ENCODE peak calls at places on chromosome 17, in seven cellular contexts. C, G, A, K, Y, I and E are unnamed samples.

GRCh38 chr17:55527520-55528118 is 16.4 kb upstream of the SMIM36 start:
- DNase-seq in I (no peak), C (peak), K (peak), G (peak), A (peak), Y (no peak), E (no peak)

GRCh38 chr17:77286391-77286640 is 145.5 kb downstream of the SEC14L1 start:
- DNase-seq in Y (no peak), G (no peak), I (no peak), C (no peak), A (no peak), K (no peak), E (no peak)

GRCh38 chr17:75109407-75110236 is at the start of gene ARMC7:
- DNase-seq in G (peak), Y (peak), I (no peak), C (peak), A (peak), K (no peak), E (peak)

GRCh38 chr17:78151514-78152008 is 5.4 kb downstream of the C17orf99 start:
- DNase-seq in C (no peak), I (no peak), A (no peak), Y (no peak), K (no peak), G (no peak), E (no peak)

GRCh38 chr17:5718751-5719150 is 134.4 kb upstream of the NLRP1 start:
- DNase-seq in K (no peak), G (no peak), I (no peak), Y (no peak), C (no peak), A (no peak), E (no peak)

GRCh38 chr17:35554668-35555067 is 6.0 kb downstream of the SLFN14 start:
- DNase-seq in Y (no peak), C (no peak), G (no peak), K (no peak), A (no peak), I (no peak), E (no peak)

GRCh38 chr17:3024346-3024745 is 39.1 kb downstream of the OR1D5 start:
- DNase-seq in A (no peak), Y (no peak), C (no peak), I (no peak), G (no peak), K (no peak), E (no peak)

GRCh38 chr17:17638467-17638866 is 42.8 kb upstream of the RAI1 start:
- DNase-seq in I (no peak), G (no peak), K (no peak), C (no peak), Y (no peak), A (no peak), E (no peak)

GRCh38 chr17:79482719-79483118 is 128.1 kb downstream of the RBFOX3 start:
- DNase-seq in Y (no peak), I (no peak), G (no peak), A (no peak), K (no peak), C (no peak), E (no peak)
- TF ChIP-seq CTCF in Y (no peak), I (no peak), G (no peak), A (no peak), K (no peak), C (no peak), E (no peak)

DNA sequence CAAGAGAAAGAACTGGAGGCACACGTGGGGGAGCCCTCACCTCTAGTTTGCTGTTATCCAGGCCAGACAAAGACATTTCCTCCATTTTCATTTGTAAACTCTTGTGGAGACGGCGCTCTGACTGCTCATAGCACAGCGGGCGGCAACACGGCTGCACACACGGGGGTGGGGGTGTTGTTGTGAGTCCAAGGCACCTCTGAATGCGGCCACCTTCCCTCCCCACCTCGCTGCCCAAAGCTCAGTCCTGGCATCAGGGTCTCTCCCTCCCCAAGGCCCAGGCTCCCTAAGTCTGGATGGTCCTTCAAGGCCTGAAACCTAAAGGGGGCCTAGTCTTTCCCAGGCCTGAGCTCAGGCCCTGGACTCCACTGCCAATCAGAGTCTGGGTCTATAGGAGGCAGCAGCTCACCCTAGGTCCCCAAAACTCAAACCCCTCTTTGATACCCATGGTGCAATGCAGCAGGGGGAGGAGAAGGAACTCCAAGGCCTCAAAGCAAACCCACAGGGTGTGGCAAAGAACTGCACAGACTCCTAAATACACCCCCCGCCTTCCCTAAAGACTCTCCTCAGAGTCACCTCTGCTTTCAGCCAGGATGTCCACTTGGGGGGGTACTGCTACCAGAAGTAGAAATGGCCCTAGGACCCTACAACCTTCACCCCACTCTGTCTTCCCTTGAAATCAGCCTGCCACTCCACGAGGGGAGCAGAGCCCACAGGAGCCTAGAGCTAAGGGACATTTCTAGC is 1.5 kb downstream of the ATXN7L3 start:
- DNase-seq in Y (no peak), C (peak), A (no peak), G (peak), K (no peak), I (no peak), E (no peak)
- TF ChIP-seq CTCF in Y (no peak), C (no peak), A (no peak), G (peak), K (peak), I (peak), E (no peak)

GRCh38 chr17:64240741-64241347 is 22.2 kb downstream of the TEX2 start:
- DNase-seq in Y (peak), C (no peak), I (no peak), G (peak), K (peak), A (no peak), E (peak)

GRCh38 chr17:64232466-64233262 is 30.4 kb downstream of the TEX2 start:
- DNase-seq in A (no peak), I (no peak), K (no peak), Y (no peak), C (no peak), G (no peak), E (no peak)

GRCh38 chr17:64234961-64235360 is 28.1 kb downstream of the TEX2 start:
- DNase-seq in K (no peak), Y (no peak), C (no peak), A (no peak), I (no peak), G (no peak), E (no peak)

GRCh38 chr17:64240261-64240740 is 22.8 kb downstream of the TEX2 start:
- DNase-seq in A (no peak), K (peak), G (no peak), C (no peak), I (no peak), Y (no peak), E (no peak)

DNA sequence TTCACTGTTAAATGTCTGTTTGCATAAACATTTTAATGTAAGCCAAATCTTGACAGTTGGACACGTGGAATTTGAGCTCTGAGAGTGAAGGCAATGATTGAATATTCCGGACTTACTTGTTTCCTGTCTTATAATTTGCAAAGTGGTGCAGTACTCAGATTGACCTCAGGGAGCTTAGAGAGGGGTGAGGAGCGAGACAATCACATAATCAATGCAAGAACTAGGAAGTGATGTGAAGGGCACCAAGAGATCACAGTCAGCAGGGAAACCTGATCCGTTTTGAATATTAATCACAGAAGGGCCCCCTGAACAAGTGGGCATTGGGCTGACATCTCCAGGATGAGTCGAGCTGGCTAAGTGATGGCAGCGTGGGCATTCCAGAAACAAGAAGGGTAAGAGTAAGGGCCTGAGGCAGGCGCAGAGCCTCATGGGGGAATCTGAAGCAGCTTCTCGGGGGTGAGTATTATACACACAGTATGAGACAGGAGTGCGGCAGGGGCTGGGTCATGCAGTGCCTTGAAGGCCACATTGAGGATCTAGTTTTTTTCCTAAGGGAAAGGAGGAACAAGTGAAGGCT is 26.1 kb downstream of the TEX2 start:
- DNase-seq in Y (no peak), I (no peak), C (no peak), K (no peak), A (no peak), G (no peak), E (no peak)
- TF ChIP-seq CTCF in Y (no peak), I (no peak), C (no peak), K (peak), A (peak), G (no peak), E (peak)

DNA sequence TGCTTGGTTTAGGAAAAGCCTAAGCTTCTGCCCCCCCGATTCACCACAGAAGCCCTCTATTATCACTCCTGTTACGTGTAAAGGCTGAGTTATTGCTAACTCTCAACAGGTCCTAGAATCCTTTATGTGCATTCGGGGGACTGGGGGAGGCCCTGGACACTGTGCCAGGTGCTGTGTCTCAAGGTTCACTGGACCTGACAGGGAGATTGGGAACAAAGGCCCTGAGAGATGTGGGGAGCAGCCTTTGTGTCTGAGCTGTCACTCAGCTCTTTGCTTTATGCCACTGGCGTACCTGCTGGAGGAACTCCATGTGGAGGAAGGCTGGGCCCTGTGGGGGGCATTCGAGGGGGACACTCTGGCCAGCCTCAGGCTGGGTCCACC is 65.9 kb downstream of the METRNL start:
- DNase-seq in C (no peak), Y (peak), I (no peak), A (no peak), G (no peak), K (no peak), E (peak)
- TF ChIP-seq CTCF in C (no peak), Y (no peak), I (no peak), A (no peak), G (no peak), K (no peak), E (no peak)

GRCh38 chr17:37438141-37438540 is 31.5 kb downstream of the TADA2A start:
- DNase-seq in C (no peak), A (no peak), G (no peak), I (no peak), Y (no peak), K (no peak), E (no peak)
- TF ChIP-seq CTCF in C (no peak), A (peak), G (peak), I (no peak), Y (no peak), K (peak), E (peak)

GRCh38 chr17:48068491-48068961 is 20.4 kb downstream of the NFE2L1 start:
- DNase-seq in G (no peak), Y (no peak), I (no peak), K (no peak), C (no peak), A (no peak), E (no peak)
- TF ChIP-seq CTCF in G (no peak), Y (no peak), I (peak), K (peak), C (no peak), A (peak), E (peak)

DNA sequence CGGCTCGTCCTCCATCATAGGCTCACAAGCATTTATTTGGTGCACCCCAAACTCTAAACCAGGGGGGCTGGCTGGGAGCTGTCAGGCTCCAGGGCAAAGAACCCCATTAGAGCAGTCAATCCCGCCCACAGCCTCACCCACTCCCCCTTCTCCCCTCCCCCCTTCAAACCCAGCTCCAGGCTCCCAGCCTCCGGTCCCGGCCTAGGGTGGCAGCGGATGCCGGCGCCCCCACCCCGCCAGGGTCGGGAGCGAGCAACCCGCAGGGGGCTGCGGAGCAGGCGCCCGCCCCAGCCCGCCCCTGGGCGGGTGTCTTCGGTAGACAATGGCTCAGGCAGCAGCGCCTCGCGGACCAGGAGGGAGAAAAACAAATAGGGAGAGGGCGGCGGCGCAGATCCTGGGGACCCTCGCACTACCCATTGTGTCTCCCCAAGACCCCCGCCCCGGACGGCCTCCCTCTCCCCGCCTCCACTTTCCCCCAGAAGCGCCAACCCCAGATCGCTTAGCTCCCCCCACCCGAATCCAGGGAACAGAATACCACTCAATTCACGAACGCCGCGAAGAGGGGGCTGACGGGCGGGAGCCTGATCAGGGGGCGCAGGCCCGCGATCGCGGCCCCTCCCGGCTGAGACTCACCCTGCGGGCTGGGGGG is 565 bp downstream of the FAM171A2 start:
- DNase-seq in I (no peak), K (no peak), G (no peak), Y (no peak), C (peak), A (no peak), E (peak)
- TF ChIP-seq CTCF in I (no peak), K (no peak), G (no peak), Y (no peak), C (no peak), A (no peak), E (no peak)